ENCODE peak calls at places on chromosomes 11 and 22, in nine cellular contexts. X is A549, W is esophagus squamous epithelium, K is right lobe of liver, U is HCT116, S is IMR-90, G is ovary, R is vagina, Z is uterus. F is an unnamed sample.
A peak's percentile ranks its signal among the peaks of the same experiment; 100 is the strongest.

GRCh38 chr11:132349806-132350733 is 979.7 kb downstream of the NTM start:
- DNase-seq in X (no peak), W (no peak), K (no peak), U (no peak), S (peak; percentile 15), G (no peak), R (no peak), Z (no peak), F (no peak)

GRCh38 chr11:124276081-124276480 is 19.9 kb downstream of the OR8G5 start:
- DNase-seq in X (no peak), W (no peak), K (no peak), U (no peak), S (peak; percentile 82), G (no peak), R (no peak), Z (no peak), F (no peak)

GRCh38 chr11:114156131-114156581 is 96.6 kb downstream of the ZBTB16 start:
- DNase-seq in X (no peak), W (no peak), K (no peak), U (no peak), S (no peak), G (no peak), R (no peak), Z (no peak), F (no peak)

GRCh38 chr11:125871391-125872137 is 15.9 kb upstream of the HYLS1 start:
- DNase-seq in X (peak; percentile 27), W (no peak), K (no peak), U (peak; percentile 29), S (peak; percentile 31), G (no peak), R (no peak), Z (no peak), F (no peak)

GRCh38 chr11:12704049-12704448 is 29.8 kb downstream of the TEAD1 start:
- DNase-seq in X (no peak), W (no peak), K (no peak), U (no peak), S (peak; percentile 93), G (no peak), R (no peak), Z (no peak), F (no peak)

GRCh38 chr11:124569697-124570096 is at the start of gene OR8A1:
- DNase-seq in X (no peak), W (no peak), K (no peak), U (no peak), S (no peak), G (no peak), R (no peak), Z (no peak), F (no peak)

GRCh38 chr22:23690713-23691112 is at the start of gene RGL4:
- DNase-seq in X (no peak), W (no peak), K (no peak), U (no peak), S (no peak), G (no peak), R (no peak), Z (no peak), F (no peak)

GRCh38 chr11:79762271-79762935 is 321.6 kb upstream of the TENM4 start:
- DNase-seq in X (peak; percentile 5), W (no peak), K (no peak), U (no peak), S (peak; percentile 3), G (no peak), R (no peak), Z (no peak), F (no peak)

GRCh38 chr22:50000587-50001387 is 11.8 kb downstream of the IL17REL start:
- DNase-seq in X (no peak), W (no peak), K (no peak), U (no peak), S (no peak), G (no peak), R (peak; percentile 90), Z (no peak), F (no peak)

GRCh38 chr11:1008781-1009180 is 27.7 kb downstream of the MUC6 start:
- DNase-seq in X (no peak), W (no peak), K (no peak), U (no peak), S (no peak), G (no peak), R (no peak), Z (no peak), F (no peak)

GRCh38 chr11:114353448-114353847 is 46.9 kb downstream of the C11orf71 start:
- DNase-seq in X (no peak), W (no peak), K (no peak), U (no peak), S (peak; percentile 46), G (no peak), R (no peak), Z (no peak), F (no peak)

GRCh38 chr11:123903932-123904331 is 2.0 kb downstream of the OR8D4 start:
- DNase-seq in X (no peak), W (no peak), K (no peak), U (no peak), S (no peak), G (no peak), R (no peak), Z (no peak), F (no peak)

GRCh38 chr11:132948252-132948651 is 584.0 kb downstream of the OPCML start:
- DNase-seq in X (no peak), W (no peak), K (no peak), U (no peak), S (no peak), G (no peak), R (no peak), Z (no peak), F (no peak)

GRCh38 chr11:86488553-86488952 is 113.9 kb downstream of the CCDC81 start:
- DNase-seq in X (no peak), W (no peak), K (no peak), U (no peak), S (no peak), G (no peak), R (no peak), Z (no peak), F (no peak)

GRCh38 chr11:112273066-112273465 is 12.4 kb upstream of the PLET1 start:
- DNase-seq in X (no peak), W (no peak), K (no peak), U (no peak), S (no peak), G (no peak), R (no peak), Z (no peak), F (no peak)

GRCh38 chr11:31509017-31509411 is 408 bp downstream of the IMMP1L start:
- DNase-seq in X (no peak), W (no peak), K (no peak), U (no peak), S (no peak), G (no peak), R (no peak), Z (no peak), F (no peak)

GRCh38 chr11:88354909-88355308 is 17.4 kb upstream of the CTSC start:
- DNase-seq in X (no peak), W (no peak), K (no peak), U (no peak), S (no peak), G (no peak), R (no peak), Z (no peak), F (no peak)

GRCh38 chr11:88353386-88353785 is 15.8 kb upstream of the CTSC start:
- DNase-seq in X (no peak), W (no peak), K (no peak), U (no peak), S (no peak), G (no peak), R (no peak), Z (no peak), F (no peak)

GRCh38 chr11:88353835-88354496 is 16.4 kb upstream of the CTSC start:
- DNase-seq in X (no peak), W (no peak), K (no peak), U (no peak), S (no peak), G (no peak), R (no peak), Z (no peak), F (no peak)

GRCh38 chr11:88348870-88349269 is 11.3 kb upstream of the CTSC start:
- DNase-seq in X (no peak), W (no peak), K (no peak), U (no peak), S (peak; percentile 81), G (no peak), R (no peak), Z (no peak), F (no peak)

DNA sequence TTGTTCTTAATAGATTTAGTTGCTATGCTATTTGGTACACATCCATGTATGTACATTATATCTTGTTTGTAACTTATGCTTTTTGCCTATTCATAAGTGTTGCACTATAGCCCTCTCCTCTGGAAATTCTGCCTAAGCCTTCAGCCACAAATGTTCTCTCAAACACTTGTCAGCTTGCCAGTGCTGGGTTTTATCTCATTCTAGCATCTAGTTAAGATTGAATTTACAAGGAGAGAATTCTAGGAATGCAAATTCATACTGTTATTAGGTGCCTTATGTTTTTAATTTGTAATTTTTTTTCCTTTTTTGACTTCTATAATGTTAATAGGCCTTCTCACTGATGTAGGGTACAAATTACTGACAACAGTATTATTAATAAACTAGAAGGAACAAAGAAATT is 14.6 kb upstream of the CTSC start:
- DNase-seq in X (no peak), W (no peak), K (no peak), U (no peak), S (peak; percentile 30), G (no peak), R (no peak), Z (no peak), F (no peak)
- H3K4me3 ChIP-seq in X (no peak overlapping the region), W (no peak overlapping the region), K (no peak overlapping the region), U (no peak overlapping the region), S (no peak overlapping the region), G (no peak overlapping the region), R (no peak overlapping the region), Z (no peak overlapping the region), F (no peak overlapping the region)

GRCh38 chr11:65436412-65437032 is 13.9 kb downstream of the NEAT1 start:
- DNase-seq in X (no peak), W (no peak), K (peak; percentile 55), U (no peak), S (peak; percentile 49), G (no peak), R (no peak), Z (peak; percentile 11), F (peak; percentile 12)
- TF ChIP-seq POLR2A in X (no peak), W (no peak), K (peak; percentile 55), U (no peak), S (peak; percentile 76), G (no peak), R (peak; percentile 12), Z (no peak), F (no peak)

DNA sequence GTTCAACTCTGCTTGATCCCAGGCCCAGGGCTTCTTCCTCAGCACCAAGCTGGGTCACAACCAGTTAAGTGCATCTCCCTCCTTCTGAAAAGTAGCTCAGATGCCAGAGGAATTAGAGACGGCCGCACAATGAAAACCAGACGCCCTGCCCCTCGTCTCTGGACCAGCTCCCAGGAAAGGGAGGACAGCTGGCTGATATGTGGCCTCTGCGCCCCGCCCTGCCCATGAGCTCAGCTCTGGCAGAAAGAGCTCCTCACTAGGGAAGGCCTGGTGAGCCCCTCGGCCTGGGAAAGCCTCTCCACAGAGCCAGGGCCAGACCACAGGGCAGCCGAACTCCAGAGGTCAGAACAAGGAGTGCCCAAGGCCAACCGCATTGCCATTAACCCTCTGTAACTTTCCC is 18.1 kb upstream of the SCGB1A1 start:
- DNase-seq in X (no peak), W (no peak), K (no peak), U (no peak), S (peak; percentile 74), G (peak; percentile 90), R (no peak), Z (peak; percentile 94), F (peak; percentile 85)
- H3K4me3 ChIP-seq in X (no peak overlapping the region), W (peak overlapping the region; percentile 0), K (no peak overlapping the region), U (no peak overlapping the region), S (no peak overlapping the region), G (no peak overlapping the region), R (peak overlapping the region; percentile 3), Z (no peak overlapping the region), F (no peak overlapping the region)

GRCh38 chr22:38467904-38468760 is at the start of gene KDELR3:
- DNase-seq in X (no peak), W (no peak), K (peak; percentile 57), U (peak; percentile 15), S (peak; percentile 71), G (peak; percentile 64), R (no peak), Z (peak; percentile 57), F (peak; percentile 26)
- TF ChIP-seq POLR2A in X (peak; percentile 49), W (no peak), K (peak; percentile 68), U (peak; percentile 40), S (peak; percentile 90), G (no peak), R (no peak), Z (peak; percentile 45), F (no peak)

F was measured in tibial nerve.